ENCODE peak calls at places on chromosomes 11 and 22, in five cellular contexts. J, N, Z, X and P are unnamed samples.

GRCh38 chr22:39646614-39647210 is 76.2 kb downstream of the CACNA1I start:
- DNase-seq in J (no peak), N (no peak), Z (no peak), X (no peak), P (no peak)

GRCh38 chr11:103946793-103947565 is 89.5 kb upstream of the DDI1 start:
- DNase-seq in N (no peak), J (no peak), X (no peak), Z (no peak), P (no peak)

GRCh38 chr11:103961010-103961409 is 75.4 kb upstream of the DDI1 start:
- DNase-seq in J (no peak), N (peak; percentile 19), Z (no peak), X (no peak), P (no peak)

GRCh38 chr11:22165087-22165486 is 27.8 kb upstream of the ANO5 start:
- DNase-seq in X (no peak), N (no peak), J (no peak), Z (no peak), P (no peak)

GRCh38 chr22:26797910-26798309 is 140.5 kb downstream of the MIAT start:
- DNase-seq in N (peak; percentile 13), J (peak; percentile 59), Z (no peak), X (no peak), P (no peak)

GRCh38 chr22:23548501-23549197 is 31.4 kb downstream of the IGLL1 start:
- DNase-seq in X (no peak), N (no peak), J (no peak), Z (no peak), P (no peak)

GRCh38 chr11:119436715-119437114 is 13.7 kb upstream of the THY1 start:
- DNase-seq in X (no peak), Z (no peak), N (no peak), J (no peak), P (no peak)

GRCh38 chr11:133947298-133947905 is 9.4 kb downstream of the IGSF9B start:
- DNase-seq in Z (no peak), X (no peak), J (peak; percentile 93), N (peak; percentile 58), P (no peak)

GRCh38 chr22:42533638-42533977 is 14.0 kb upstream of the RRP7A start:
- DNase-seq in N (no peak), J (peak; percentile 21), Z (no peak), X (no peak), P (no peak)

GRCh38 chr11:114302663-114303062 is 6.5 kb downstream of the NNMT start:
- DNase-seq in X (no peak), Z (no peak), J (no peak), N (no peak), P (no peak)

GRCh38 chr22:20205964-20206708 is 55.3 kb upstream of the CCDC188 start:
- DNase-seq in Z (peak; percentile 58), J (peak; percentile 70), N (peak; percentile 59), X (peak; percentile 54), P (no peak)

GRCh38 chr11:88709567-88709966 is 356.2 kb downstream of the GRM5 start:
- DNase-seq in J (peak; percentile 11), Z (no peak), N (no peak), X (no peak), P (no peak)

GRCh38 chr11:70364198-70364597 is 34.1 kb upstream of the CTTN start:
- DNase-seq in N (no peak), X (no peak), J (no peak), Z (no peak), P (no peak)

GRCh38 chr11:130122141-130122575 is 37.4 kb upstream of the ST14 start:
- DNase-seq in Z (no peak), J (no peak), N (no peak), X (no peak), P (no peak)

GRCh38 chr11:121521145-121522042 is 68.6 kb upstream of the SORL1-AS1 start:
- DNase-seq in Z (no peak), J (no peak), X (no peak), N (no peak), P (no peak)

GRCh38 chr11:45082744-45083543 is 63.5 kb upstream of the PRDM11 start:
- DNase-seq in X (no peak), Z (no peak), J (peak; percentile 64), N (no peak), P (no peak)
- H3K4me1 ChIP-seq in X (no peaks in the 10 kb centered on the region), Z (no peaks in the 10 kb centered on the region), J (peaks cover 52% of the 10 kb centered on the region), N (no peaks in the 10 kb centered on the region), P (no peaks in the 10 kb centered on the region)

GRCh38 chr11:35146074-35146521 is 7.1 kb downstream of the CD44 start:
- DNase-seq in Z (no peak), J (no peak), N (no peak), X (no peak), P (no peak)

GRCh38 chr11:35144103-35144741 is 5.3 kb downstream of the CD44 start:
- DNase-seq in X (no peak), N (no peak), Z (no peak), J (no peak), P (no peak)

GRCh38 chr11:35146711-35147110 is 7.7 kb downstream of the CD44 start:
- DNase-seq in X (no peak), Z (no peak), J (no peak), N (no peak), P (no peak)

GRCh38 chr11:35144811-35145210 is 5.8 kb downstream of the CD44 start:
- DNase-seq in N (no peak), J (no peak), X (no peak), Z (no peak), P (no peak)

DNA sequence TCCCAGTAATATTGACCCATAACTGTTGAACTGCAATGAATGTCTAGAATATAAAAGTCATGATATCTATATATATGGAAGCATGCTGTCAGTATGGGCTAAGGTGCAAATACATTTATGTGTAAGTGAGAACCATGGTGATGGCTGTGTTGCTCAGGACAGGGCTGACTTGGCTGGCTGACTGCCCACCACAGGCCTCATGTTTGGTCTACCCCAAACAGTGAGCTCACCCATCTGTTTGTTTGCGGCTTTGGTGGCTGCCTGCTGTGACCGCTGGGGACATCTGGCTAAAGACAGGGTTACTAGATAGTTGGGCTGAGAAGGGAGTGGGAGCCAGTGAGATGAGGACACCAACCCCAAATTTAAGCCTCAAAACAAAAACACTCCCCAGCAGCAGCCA is 6.3 kb downstream of the CD44 start:
- DNase-seq in N (no peak), J (no peak), Z (no peak), X (no peak), P (no peak)
- H3K4me1 ChIP-seq in N (peaks cover 83% of the 10 kb centered on the region), J (peaks cover 10% of the 10 kb centered on the region), Z (no peaks in the 10 kb centered on the region), X (no peaks in the 10 kb centered on the region), P (peaks cover 63% of the 10 kb centered on the region)

GRCh38 chr22:30234786-30235470 is 11.6 kb downstream of the LIF start:
- DNase-seq in Z (no peak), J (no peak), X (no peak), N (no peak), P (no peak)

GRCh38 chr22:30233582-30233981 is 13.0 kb downstream of the LIF start:
- DNase-seq in X (no peak), N (no peak), J (no peak), Z (no peak), P (no peak)

GRCh38 chr22:30230787-30231461 is 15.6 kb downstream of the LIF start:
- DNase-seq in J (no peak), X (no peak), Z (no peak), N (no peak), P (no peak)

GRCh38 chr22:30230330-30230729 is 16.2 kb downstream of the LIF start:
- DNase-seq in Z (no peak), J (no peak), X (no peak), N (no peak), P (no peak)

DNA sequence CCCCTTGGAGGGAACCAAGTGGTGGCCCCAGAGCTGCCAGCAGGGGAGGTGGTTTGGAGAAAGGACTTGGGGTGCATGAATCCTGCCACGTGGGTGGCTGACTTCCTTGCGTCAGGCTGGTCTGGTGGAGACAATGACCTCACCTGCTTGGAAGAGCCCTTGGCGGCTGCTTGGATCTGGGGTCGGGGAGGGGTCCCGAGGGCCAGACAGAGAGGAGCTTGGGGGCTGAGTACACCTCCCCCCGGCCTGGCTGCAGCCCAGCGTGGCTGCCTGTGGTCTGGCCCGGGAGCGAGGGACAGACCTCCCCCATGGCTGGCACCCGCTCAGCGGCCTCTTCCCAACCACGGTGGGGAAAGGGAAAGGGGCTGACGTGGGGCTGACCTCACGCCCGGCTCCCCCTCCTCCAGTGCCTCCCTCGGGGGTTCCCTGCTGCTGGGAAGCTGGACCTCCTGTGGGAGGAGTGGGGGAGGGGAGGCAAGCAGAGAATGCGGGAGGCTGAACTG is 13.8 kb downstream of the LIF start:
- DNase-seq in J (no peak), Z (no peak), X (no peak), N (no peak), P (no peak)
- H3K4me1 ChIP-seq in J (peaks cover 42% of the 10 kb centered on the region), Z (no peaks in the 10 kb centered on the region), X (no peaks in the 10 kb centered on the region), N (peaks cover 70% of the 10 kb centered on the region), P (no peaks in the 10 kb centered on the region)

GRCh38 chr11:2387266-2387982 is 10.3 kb downstream of the CD81 start:
- DNase-seq in X (no peak), J (no peak), Z (no peak), N (no peak), P (no peak)

GRCh38 chr11:2386591-2386990 is 9.5 kb downstream of the CD81 start:
- DNase-seq in Z (no peak), N (no peak), X (no peak), J (no peak), P (no peak)

GRCh38 chr11:2389344-2390026 is 11.1 kb upstream of the TSSC4 start:
- DNase-seq in Z (no peak), X (no peak), N (no peak), J (no peak), P (no peak)

GRCh38 chr11:2390091-2390870 is 10.3 kb upstream of the TSSC4 start:
- DNase-seq in N (no peak), Z (no peak), J (no peak), X (no peak), P (no peak)

DNA sequence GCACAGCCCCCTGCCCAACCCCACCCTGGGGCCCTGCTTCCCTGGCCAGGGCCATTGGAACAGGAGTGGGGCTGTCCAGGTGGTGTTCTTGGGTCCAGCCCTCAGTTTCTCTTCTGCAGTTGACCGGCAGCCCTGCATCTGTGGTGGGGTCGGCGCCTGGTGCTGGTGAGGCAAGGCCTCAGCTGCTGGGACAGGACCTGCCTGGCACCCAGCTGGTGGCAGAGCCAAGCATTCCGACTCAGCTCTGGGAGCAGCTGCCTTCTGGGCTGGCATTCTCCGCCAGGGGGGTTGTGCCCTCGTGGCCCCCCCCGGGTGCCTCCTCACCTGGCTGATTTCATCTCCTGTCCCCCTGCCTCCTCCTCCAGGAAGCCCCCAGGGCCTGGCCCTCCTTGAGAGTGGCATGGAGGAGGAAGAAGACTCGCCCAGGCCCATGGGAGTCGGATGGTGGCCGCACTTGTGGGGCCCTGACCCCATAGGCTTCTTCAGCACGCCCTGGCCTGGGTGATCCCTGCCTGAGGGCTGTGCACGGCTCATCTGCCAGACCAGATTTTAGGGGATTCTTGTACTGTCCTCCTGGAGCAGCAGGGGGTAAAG is 11.4 kb downstream of the CD81 start:
- DNase-seq in Z (no peak), N (no peak), X (no peak), J (no peak), P (no peak)
- H3K4me1 ChIP-seq in Z (peaks cover 55% of the 10 kb centered on the region), N (peaks cover 31% of the 10 kb centered on the region), X (peaks cover 44% of the 10 kb centered on the region), J (no peaks in the 10 kb centered on the region), P (peaks cover 53% of the 10 kb centered on the region)

DNA sequence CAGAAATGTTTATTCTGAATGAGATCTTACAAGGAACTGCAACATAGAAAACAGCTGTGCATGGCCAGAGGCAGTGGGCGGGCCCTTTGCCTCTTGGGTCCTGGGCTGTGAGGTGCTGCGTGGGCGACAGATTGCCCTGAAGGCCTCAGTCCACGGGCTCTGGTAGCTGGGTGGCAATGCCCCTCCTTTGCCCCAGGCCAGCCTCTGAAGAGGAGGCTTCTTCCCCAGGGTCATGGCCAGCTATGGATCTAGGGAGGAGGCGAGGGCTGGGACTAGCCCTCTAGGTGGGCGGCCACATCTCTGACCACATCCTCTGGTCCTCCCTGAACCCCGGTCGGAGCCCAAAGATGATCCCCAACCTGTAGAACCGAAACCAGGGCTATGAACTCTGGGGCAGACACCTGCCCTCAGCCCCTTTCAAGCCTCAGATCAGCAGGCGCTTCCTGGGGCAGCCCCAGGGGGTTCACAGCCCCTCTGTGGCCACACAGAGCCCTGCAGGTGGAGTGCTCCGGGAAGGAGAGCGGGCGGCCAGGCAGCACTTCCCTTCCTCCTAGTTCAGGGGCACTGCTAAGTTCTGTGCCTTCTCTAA is 6.6 kb upstream of the CDC42BPG start:
- DNase-seq in N (no peak), X (no peak), J (peak; percentile 67), Z (no peak), P (no peak)
- H3K4me1 ChIP-seq in N (peaks cover 92% of the 10 kb centered on the region), X (peaks cover 10% of the 10 kb centered on the region), J (peaks cover 9% of the 10 kb centered on the region), Z (peaks cover 14% of the 10 kb centered on the region), P (peaks cover 33% of the 10 kb centered on the region)